ENCODE peak calls at places on chromosome 19, in six cellular contexts. R is foreskin fibroblast, A is B cell, D is posterior vena cava, T is kidney, B is tibial nerve. E is an unnamed sample.

GRCh38 chr19:15136234-15136954 is 29.2 kb downstream of the SYDE1 start:
- DNase-seq in R (no peak), A (no peak), D (no peak), T (no peak), B (no peak), E (no peak)

GRCh38 chr19:17721821-17722220 is 2.5 kb downstream of the MAP1S start:
- DNase-seq in R (peak; percentile 71), A (no peak), D (peak; percentile 86), T (no peak), B (no peak), E (peak; percentile 79)

GRCh38 chr19:38559428-38560401 is 58.0 kb downstream of the MAP4K1 start:
- DNase-seq in R (no peak), A (no peak), D (no peak), T (no peak), B (no peak), E (no peak)

GRCh38 chr19:1511318-1511988 is 1.4 kb downstream of the ADAMTSL5 start:
- DNase-seq in R (no peak), A (no peak), D (peak; percentile 76), T (no peak), B (no peak), E (no peak)

GRCh38 chr19:3655402-3656072 is 28.9 kb upstream of the CACTIN start:
- DNase-seq in R (peak; percentile 99), A (peak; percentile 38), D (no peak), T (no peak), B (no peak), E (peak; percentile 90)

GRCh38 chr19:19204181-19204580 is 967 bp upstream of the NR2C2AP start:
- DNase-seq in R (no peak), A (peak; percentile 11), D (no peak), T (no peak), B (no peak), E (no peak)

GRCh38 chr19:58368561-58369360 is 6.2 kb upstream of the ZNF497 start:
- DNase-seq in R (no peak), A (no peak), D (no peak), T (no peak), B (no peak), E (no peak)

GRCh38 chr19:15644066-15644741 is 3.5 kb downstream of the CYP4F3 start:
- DNase-seq in R (no peak), A (no peak), D (no peak), T (no peak), B (no peak), E (no peak)

GRCh38 chr19:13104848-13105646 is 2.4 kb upstream of the LYL1 start:
- DNase-seq in R (no peak), A (peak; percentile 70), D (peak; percentile 82), T (peak; percentile 84), B (no peak), E (no peak)

GRCh38 chr19:10946964-10947657 is 13.7 kb upstream of the SMARCA4 start:
- DNase-seq in R (no peak), A (no peak), D (no peak), T (no peak), B (no peak), E (peak; percentile 50)

GRCh38 chr19:48568345-48568886 is 16.4 kb downstream of the SULT2B1 start:
- DNase-seq in R (peak; percentile 84), A (no peak), D (peak; percentile 96), T (peak; percentile 94), B (peak; percentile 68), E (peak; percentile 100)

GRCh38 chr19:919157-920050 is 2.3 kb downstream of the KISS1R start:
- DNase-seq in R (no peak), A (peak; percentile 77), D (no peak), T (no peak), B (no peak), E (no peak)

GRCh38 chr19:58007285-58007684 is 4.7 kb upstream of the ZNF606 start:
- DNase-seq in R (no peak), A (no peak), D (no peak), T (no peak), B (no peak), E (no peak)

GRCh38 chr19:10412257-10412977 is 7.9 kb upstream of the PDE4A start:
- DNase-seq in R (no peak), A (peak; percentile 46), D (no peak), T (no peak), B (no peak), E (no peak)